ENCODE peak calls at places on chromosomes 13 and 19, in seven cellular contexts. R is stimulated activated naive CD8-positive, alpha-beta T cell treated with anti-CD3 and anti-CD28 coated beads, Interleukin-15, amount 100 ng/mL, for 72 hours; W is activated CD4-positive, alpha-beta T cell treated with anti-CD3 and anti-CD28 coated beads for 1 hour; M is iPS DF 6.9; V is effector CD4-positive, alpha-beta T cell; X is omental fat pad; J is ACHN. T is an unnamed sample.

GRCh38 chr13:44117351-44117750 is 237.6 kb downstream of the LACC1 start:
- DNase-seq in R (no peak), W (no peak), M (no peak), V (no peak), X (no peak), J (no peak), T (no peak)

GRCh38 chr19:14840206-14840605 is 5.2 kb upstream of the OR7A5 start:
- DNase-seq in R (no peak), W (no peak), M (no peak), V (no peak), X (no peak), J (no peak), T (no peak)

GRCh38 chr19:2476451-2477140 is 669 bp downstream of the GADD45B start:
- DNase-seq in R (peak), W (peak), M (no peak), V (peak), X (no peak), J (peak), T (no peak)

GRCh38 chr13:94674609-94675348 is 37.6 kb downstream of the SOX21 start:
- DNase-seq in R (peak), W (peak), M (peak), V (peak), X (peak), J (peak), T (peak)

GRCh38 chr19:13033819-13034611 is 38.7 kb downstream of the NFIX start:
- DNase-seq in R (peak), W (no peak), M (no peak), V (peak), X (no peak), J (peak), T (no peak)

GRCh38 chr13:90752070-90752469 is 595.4 kb upstream of the MIR17HG start:
- DNase-seq in R (no peak), W (no peak), M (no peak), V (no peak), X (no peak), J (no peak), T (no peak)

GRCh38 chr19:49689133-49690072 is at the start of gene ADM5:
- DNase-seq in R (no peak), W (no peak), M (no peak), V (no peak), X (no peak), J (no peak), T (no peak)

GRCh38 chr13:30829145-30829544 is 76.9 kb upstream of the MEDAG start:
- DNase-seq in R (no peak), W (no peak), M (no peak), V (no peak), X (no peak), J (peak), T (no peak)

GRCh38 chr13:60838581-60838980 is 441.6 kb downstream of the TDRD3 start:
- DNase-seq in R (no peak), W (no peak), M (no peak), V (no peak), X (no peak), J (no peak), T (no peak)

T was measured in glomerular endothelial cell.